ENCODE peak calls at places on chromosome 21, in seven cellular contexts. O is EL; S is NCI-H1092 treated with DMSO at 0.1 percent for 48 hours; A is neural crest cell; K is EH; B is activated naive CD4-positive, alpha-beta T cell; P is right cardiac atrium. Z is an unnamed sample.

GRCh38 chr21:39681257-39681656 is 63.7 kb upstream of the IGSF5 start:
- DNase-seq in A (no peak), S (no peak), P (no peak), K (no peak), O (no peak), B (no peak), Z (no peak)

GRCh38 chr21:34593954-34594531 is 20.9 kb downstream of the RCAN1 start:
- DNase-seq in K (no peak), S (peak; percentile 73), B (no peak), O (no peak), A (no peak), P (no peak), Z (no peak)

GRCh38 chr21:42565886-42566523 is 52.4 kb downstream of the SLC37A1 start:
- DNase-seq in A (no peak), K (no peak), O (no peak), P (no peak), S (no peak), B (no peak), Z (no peak)

GRCh38 chr21:28767523-28767922 is 225.2 kb downstream of the LTN1 start:
- DNase-seq in S (no peak), K (no peak), B (no peak), O (no peak), A (no peak), P (no peak), Z (no peak)

GRCh38 chr21:45838636-45839035 is 142.9 kb upstream of the COL6A1 start:
- DNase-seq in S (no peak), O (no peak), K (no peak), B (no peak), A (no peak), P (no peak), Z (no peak)

GRCh38 chr21:37878946-37879660 is 37.2 kb downstream of the KCNJ6 start:
- DNase-seq in P (no peak), O (peak; percentile 88), K (peak; percentile 68), B (no peak), A (no peak), S (no peak), Z (no peak)

GRCh38 chr21:17554619-17555472 is 42.0 kb downstream of the CXADR start:
- DNase-seq in B (no peak), K (peak; percentile 15), O (peak; percentile 12), A (no peak), P (no peak), S (peak; percentile 16), Z (no peak)

GRCh38 chr21:45405271-45405818 is 380 bp downstream of the COL18A1 start:
- DNase-seq in O (peak; percentile 56), A (no peak), K (peak; percentile 64), P (peak; percentile 75), S (no peak), B (no peak), Z (peak; percentile 75)

GRCh38 chr21:19922122-19922521 is 1076.1 kb upstream of the NCAM2 start:
- DNase-seq in O (no peak), B (no peak), S (no peak), K (no peak), A (no peak), P (no peak), Z (no peak)

GRCh38 chr21:34874689-34875513 is 174.2 kb downstream of the RUNX1 start:
- DNase-seq in B (no peak), O (no peak), S (no peak), A (no peak), K (no peak), P (no peak), Z (no peak)

GRCh38 chr21:26047279-26047967 is 123.1 kb downstream of the APP start:
- DNase-seq in K (no peak), A (no peak), S (no peak), P (no peak), B (no peak), O (no peak), Z (no peak)

GRCh38 chr21:37219766-37220432 is 47.2 kb downstream of the VPS26C start:
- DNase-seq in K (peak; percentile 19), O (peak; percentile 8), S (no peak), P (no peak), B (no peak), A (no peak), Z (no peak)

GRCh38 chr21:28257276-28257675 is 735.4 kb downstream of the LTN1 start:
- DNase-seq in K (peak; percentile 12), A (no peak), O (no peak), P (no peak), B (no peak), S (no peak), Z (no peak)

GRCh38 chr21:33022828-33023573 is 2.7 kb upstream of the OLIG2 start:
- DNase-seq in S (no peak), P (no peak), A (no peak), O (no peak), B (no peak), K (no peak), Z (no peak)

Z was measured in heart right ventricle.